ENCODE peak calls at places on chromosomes 1 and 21, in eight cellular contexts. B is left lung; L is OCI-LY7; N is adrenal gland; K is iPS DF 6.9; W is SK-N-SH; V is heart right ventricle; Q is CD4-positive, CD25-positive, alpha-beta regulatory T cell. T is an unnamed sample. For H3K4me1, the result is how much of the 10 kb centered on the place peaks cover.

GRCh38 chr1:14443164-14443787 is 155.2 kb upstream of the KAZN start:
- DNase-seq in B (no peak), L (no peak), N (no peak), K (no peak), W (peak), V (no peak), Q (no peak), T (no peak)

GRCh38 chr1:61081637-61082335 is 575 bp upstream of the NFIA start:
- DNase-seq in B (peak), L (peak), N (peak), K (no peak), W (peak), V (peak), Q (peak), T (peak)

GRCh38 chr1:39960461-39960958 is 5.6 kb downstream of the MFSD2A start:
- DNase-seq in B (peak), L (peak), N (peak), K (no peak), W (peak), V (peak), Q (peak), T (no peak)

GRCh38 chr1:100383743-100384405 is 31.6 kb downstream of the CDC14A start:
- DNase-seq in B (no peak), L (no peak), N (no peak), K (no peak), W (no peak), V (no peak), Q (no peak), T (no peak)

GRCh38 chr1:10471411-10472219 is 714 bp downstream of the DFFA start:
- DNase-seq in B (no peak), L (no peak), N (no peak), K (no peak), W (peak), V (no peak), Q (no peak), T (peak)

GRCh38 chr1:30899577-30900389 is 8.8 kb downstream of the SDC3 start:
- DNase-seq in B (peak), L (no peak), N (no peak), K (no peak), W (no peak), V (no peak), Q (no peak), T (no peak)

GRCh38 chr1:55479970-55480369 is 264.8 kb upstream of the USP24 start:
- DNase-seq in B (no peak), L (no peak), N (no peak), K (no peak), W (no peak), V (no peak), Q (no peak), T (no peak)

GRCh38 chr1:66292944-66293343 is 241.0 kb upstream of the SGIP1 start:
- DNase-seq in B (no peak), L (no peak), N (no peak), K (no peak), W (no peak), V (no peak), Q (no peak), T (no peak)

GRCh38 chr21:36859744-36860501 is 106.5 kb downstream of the HLCS start:
- DNase-seq in B (peak), L (peak), N (peak), K (peak), W (peak), V (peak), Q (peak), T (peak)

GRCh38 chr1:22941257-22941656 is 31.4 kb downstream of the LACTBL1 start:
- DNase-seq in B (no peak), L (no peak), N (no peak), K (no peak), W (no peak), V (no peak), Q (no peak), T (no peak)

GRCh38 chr1:9027307-9027706 is 1.1 kb upstream of the SLC2A7 start:
- DNase-seq in B (no peak), L (no peak), N (no peak), K (no peak), W (no peak), V (no peak), Q (no peak), T (no peak)

GRCh38 chr1:51644533-51645197 is 27.8 kb downstream of the OSBPL9 start:
- DNase-seq in B (no peak), L (no peak), N (no peak), K (no peak), W (no peak), V (no peak), Q (no peak), T (peak)

GRCh38 chr1:172588296-172589291 is 55.6 kb downstream of the SUCO start:
- DNase-seq in B (no peak), L (no peak), N (no peak), K (no peak), W (no peak), V (no peak), Q (peak), T (peak)

GRCh38 chr1:198892065-198892464 is 253.2 kb downstream of the PTPRC start:
- DNase-seq in B (no peak), L (no peak), N (no peak), K (no peak), W (peak), V (no peak), Q (no peak), T (peak)

GRCh38 chr1:62070384-62071011 is 124.2 kb upstream of the L1TD1 start:
- DNase-seq in B (no peak), L (no peak), N (no peak), K (no peak), W (peak), V (no peak), Q (peak), T (peak)

GRCh38 chr1:158007949-158008386 is 14.5 kb downstream of the KIRREL1 start:
- DNase-seq in B (no peak), L (no peak), N (no peak), K (no peak), W (no peak), V (no peak), Q (no peak), T (no peak)

GRCh38 chr1:180931529-180931928 is 18.8 kb downstream of the KIAA1614 start:
- DNase-seq in B (no peak), L (no peak), N (no peak), K (no peak), W (no peak), V (no peak), Q (no peak), T (no peak)

GRCh38 chr1:12099610-12100009 is 36.5 kb downstream of the TNFRSF8 start:
- DNase-seq in B (no peak), L (no peak), N (no peak), K (no peak), W (no peak), V (no peak), Q (no peak), T (no peak)

GRCh38 chr21:17679002-17679600 is 66.4 kb upstream of the BTG3 start:
- DNase-seq in B (no peak), L (peak), N (no peak), K (no peak), W (peak), V (no peak), Q (peak), T (peak)

GRCh38 chr1:206556047-206556747 is 48.9 kb downstream of the RASSF5 start:
- DNase-seq in B (no peak), L (no peak), N (no peak), K (no peak), W (no peak), V (no peak), Q (peak), T (no peak)

GRCh38 chr1:111251570-111251969 is 24.1 kb downstream of the CHI3L2 start:
- DNase-seq in B (no peak), L (no peak), N (no peak), K (no peak), W (no peak), V (no peak), Q (peak), T (no peak)

DNA sequence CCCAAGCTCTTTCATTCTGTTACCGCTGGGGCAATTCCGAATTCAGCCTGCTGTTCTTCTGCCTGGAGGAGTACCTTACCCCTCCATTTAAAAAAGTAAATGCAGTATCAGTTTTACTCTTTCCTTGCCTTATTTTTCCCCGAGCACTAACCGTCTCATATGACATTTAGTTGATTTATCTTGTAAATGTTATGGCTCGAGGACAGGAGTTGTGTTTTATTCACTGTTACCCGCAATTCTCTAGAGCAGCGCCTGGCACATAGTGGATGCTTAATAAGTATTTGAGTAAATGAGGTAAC is 425 bp upstream of the TADA1 start:
- DNase-seq in B (no peak), L (no peak), N (no peak), K (no peak), W (no peak), V (no peak), Q (no peak), T (no peak)
- H3K4me1 ChIP-seq in B (under half), L (under half), N (under half), K (under half), W (under half), V (under half), Q (under half), T (under half)

GRCh38 chr1:94591791-94592565 is 50.4 kb upstream of the F3 start:
- DNase-seq in B (no peak), L (no peak), N (peak), K (no peak), W (no peak), V (no peak), Q (no peak), T (no peak)
- H3K27ac ChIP-seq in B (no peak), L (no peak), N (peak), K (no peak), W (no peak), V (no peak), Q (no peak), T (no peak)

GRCh38 chr1:167169642-167170041 is 51.0 kb upstream of the POU2F1 start:
- DNase-seq in B (no peak), L (no peak), N (no peak), K (no peak), W (no peak), V (no peak), Q (no peak), T (no peak)

GRCh38 chr1:167166703-167167100 is 54.0 kb upstream of the POU2F1 start:
- DNase-seq in B (no peak), L (no peak), N (no peak), K (no peak), W (no peak), V (no peak), Q (no peak), T (no peak)

GRCh38 chr1:167168424-167168823 is 52.3 kb upstream of the POU2F1 start:
- DNase-seq in B (no peak), L (no peak), N (no peak), K (no peak), W (no peak), V (no peak), Q (no peak), T (no peak)

GRCh38 chr1:167165219-167165618 is 55.5 kb upstream of the POU2F1 start:
- DNase-seq in B (no peak), L (no peak), N (no peak), K (no peak), W (no peak), V (no peak), Q (no peak), T (no peak)

DNA sequence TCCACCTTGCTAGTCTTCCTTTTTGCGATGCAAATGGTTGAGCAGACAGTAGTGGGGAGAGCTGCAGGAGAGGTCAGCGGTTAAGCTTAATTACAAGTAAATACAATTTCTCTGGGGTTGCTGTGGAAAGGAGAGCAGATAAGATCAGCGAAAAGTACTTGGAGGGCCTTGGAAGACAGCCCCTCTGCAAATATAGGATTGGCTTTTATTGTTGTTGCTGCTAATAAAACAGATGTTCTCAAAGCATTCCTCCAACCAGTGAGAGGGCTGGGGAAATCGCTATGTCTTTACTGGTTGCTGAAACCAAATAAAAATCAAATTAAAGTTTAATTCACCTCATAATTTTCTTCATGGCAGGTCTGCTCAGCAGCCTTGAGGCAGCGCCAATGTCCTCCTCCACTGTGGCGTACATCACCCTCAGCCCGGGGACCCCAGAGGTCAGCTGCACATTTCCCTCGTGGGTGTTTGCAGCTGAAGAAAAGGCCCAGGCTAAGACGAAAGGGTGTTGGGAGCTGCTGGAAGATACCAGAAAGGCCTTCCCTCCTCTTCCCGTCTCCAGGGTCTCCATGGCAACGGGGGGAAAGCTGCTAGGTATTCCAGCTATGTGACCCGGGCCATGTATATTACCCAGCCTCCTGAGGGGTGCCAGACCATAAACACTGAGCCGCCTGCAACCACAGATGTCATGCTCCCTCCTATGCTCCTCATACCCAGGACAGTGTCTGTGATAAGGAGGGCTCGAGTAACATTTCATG is 54.6 kb upstream of the POU2F1 start:
- DNase-seq in B (no peak), L (no peak), N (no peak), K (peak), W (no peak), V (no peak), Q (no peak), T (no peak)
- H3K4me3 ChIP-seq in B (no peak), L (no peak), N (no peak), K (no peak), W (no peak), V (no peak), Q (no peak), T (no peak)

DNA sequence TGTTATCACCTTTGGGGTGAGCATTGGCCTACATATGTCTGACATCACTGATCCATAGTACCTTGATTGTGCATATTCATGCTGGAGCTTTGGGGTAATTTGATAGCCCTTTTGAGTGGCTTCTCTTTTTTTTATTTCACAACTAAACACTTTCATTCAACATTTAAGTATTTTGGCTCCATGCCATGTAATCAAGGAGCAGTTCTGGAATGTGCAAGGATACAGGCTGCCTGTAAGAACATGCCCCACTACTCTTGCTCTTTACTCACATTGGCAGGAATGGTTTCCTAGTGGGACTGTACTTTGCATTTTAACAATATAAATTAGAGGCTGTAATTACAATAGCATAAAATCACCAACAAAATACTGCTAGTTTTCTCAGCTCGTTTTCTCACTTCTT is 300.7 kb upstream of the SPAG17 start:
- DNase-seq in B (no peak), L (no peak), N (no peak), K (no peak), W (no peak), V (no peak), Q (no peak), T (no peak)
- H3K4me1 ChIP-seq in B (under half), L (under half), N (under half), K (under half), W (under half), V (under half), Q (under half), T (under half)

DNA sequence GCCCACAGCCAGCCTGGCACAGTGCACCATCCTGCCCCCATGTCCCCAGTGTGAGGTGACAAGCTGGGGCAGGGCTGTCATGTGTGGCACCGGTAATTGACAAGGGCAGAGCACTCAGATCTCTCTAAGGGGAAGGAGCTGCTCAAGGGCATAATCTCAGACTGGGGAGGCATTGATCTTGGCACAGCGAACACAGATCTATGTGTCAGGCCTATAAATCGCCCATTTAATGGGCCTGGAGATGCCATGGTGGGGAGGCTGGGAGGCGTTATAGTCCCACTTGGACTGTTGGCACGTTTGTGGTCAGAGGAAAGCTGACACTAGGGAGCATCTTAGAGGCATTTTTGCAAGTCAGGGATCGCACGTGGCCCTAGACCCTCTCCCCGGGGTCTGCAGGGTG is 594.1 kb downstream of the PTPRU start:
- DNase-seq in B (no peak), L (no peak), N (no peak), K (no peak), W (no peak), V (no peak), Q (no peak), T (no peak)
- H3K27ac ChIP-seq in B (no peak), L (no peak), N (no peak), K (no peak), W (no peak), V (no peak), Q (no peak), T (no peak)